ENCODE peak calls at places on chromosomes 4 and X, in ten cellular contexts. One of them, this sample, is unnamed.

GRCh38 chrX:12139934-12140611 is 1.8 kb downstream of the FRMPD4 start:
- DNase-seq in fibroblast of mammary gland: no peak
- DNase-seq in fibroblast of lung: no peak
- DNase-seq in ascending aorta: no peak
- DNase-seq in mesendoderm: no peak
- DNase-seq in endodermal cell: no peak
- DNase-seq in DND-41: no peak
- DNase-seq in GM12865: no peak
- DNase-seq in NB4: no peak
- DNase-seq in psoas muscle: no peak
- DNase-seq in this sample: no peak

GRCh38 chr4:7422098-7422897 is 12.4 kb downstream of the PSAPL1 start:
- DNase-seq in endodermal cell: no peak
- DNase-seq in NB4: no peak
- DNase-seq in psoas muscle: peak
- DNase-seq in ascending aorta: peak
- DNase-seq in mesendoderm: no peak
- DNase-seq in GM12865: no peak
- DNase-seq in fibroblast of mammary gland: no peak
- DNase-seq in DND-41: no peak
- DNase-seq in fibroblast of lung: no peak
- DNase-seq in this sample: no peak

GRCh38 chrX:73577368-73577767 is 14.4 kb downstream of the CHIC1 start:
- DNase-seq in GM12865: no peak
- DNase-seq in fibroblast of lung: peak
- DNase-seq in fibroblast of mammary gland: peak
- DNase-seq in endodermal cell: no peak
- DNase-seq in NB4: no peak
- DNase-seq in psoas muscle: no peak
- DNase-seq in mesendoderm: peak
- DNase-seq in DND-41: no peak
- DNase-seq in ascending aorta: no peak
- DNase-seq in this sample: no peak

GRCh38 chrX:10841579-10841978 is 221.2 kb upstream of the MID1 start:
- DNase-seq in DND-41: no peak
- DNase-seq in ascending aorta: no peak
- DNase-seq in psoas muscle: no peak
- DNase-seq in GM12865: no peak
- DNase-seq in mesendoderm: no peak
- DNase-seq in fibroblast of lung: no peak
- DNase-seq in endodermal cell: no peak
- DNase-seq in NB4: no peak
- DNase-seq in fibroblast of mammary gland: peak
- DNase-seq in this sample: no peak

GRCh38 chr4:184815046-184815877 is 10.5 kb downstream of the ACSL1 start:
- DNase-seq in ascending aorta: no peak
- DNase-seq in fibroblast of lung: peak
- DNase-seq in mesendoderm: peak
- DNase-seq in GM12865: peak
- DNase-seq in DND-41: no peak
- DNase-seq in endodermal cell: peak
- DNase-seq in psoas muscle: peak
- DNase-seq in NB4: peak
- DNase-seq in fibroblast of mammary gland: peak
- DNase-seq in this sample: no peak

GRCh38 chr4:69070590-69070989 is 25.7 kb upstream of the UGT2B7 start:
- DNase-seq in fibroblast of lung: no peak
- DNase-seq in endodermal cell: no peak
- DNase-seq in ascending aorta: no peak
- DNase-seq in psoas muscle: no peak
- DNase-seq in DND-41: no peak
- DNase-seq in fibroblast of mammary gland: no peak
- DNase-seq in NB4: no peak
- DNase-seq in GM12865: no peak
- DNase-seq in mesendoderm: no peak
- DNase-seq in this sample: no peak

GRCh38 chr4:110306363-110306762 is 107.9 kb upstream of the ELOVL6 start:
- DNase-seq in NB4: no peak
- DNase-seq in fibroblast of mammary gland: peak
- DNase-seq in endodermal cell: no peak
- DNase-seq in ascending aorta: no peak
- DNase-seq in GM12865: no peak
- DNase-seq in psoas muscle: no peak
- DNase-seq in fibroblast of lung: peak
- DNase-seq in mesendoderm: no peak
- DNase-seq in DND-41: no peak
- DNase-seq in this sample: no peak

GRCh38 chr4:83276299-83277040 is 8.1 kb downstream of the COQ2 start:
- DNase-seq in ascending aorta: no peak
- DNase-seq in NB4: no peak
- DNase-seq in fibroblast of lung: no peak
- DNase-seq in fibroblast of mammary gland: peak
- DNase-seq in mesendoderm: no peak
- DNase-seq in endodermal cell: no peak
- DNase-seq in GM12865: peak
- DNase-seq in DND-41: no peak
- DNase-seq in psoas muscle: no peak
- DNase-seq in this sample: no peak

GRCh38 chrX:43861750-43862149 is 20.5 kb downstream of the MAOB start:
- DNase-seq in ascending aorta: no peak
- DNase-seq in fibroblast of mammary gland: no peak
- DNase-seq in endodermal cell: no peak
- DNase-seq in mesendoderm: no peak
- DNase-seq in NB4: no peak
- DNase-seq in psoas muscle: no peak
- DNase-seq in DND-41: no peak
- DNase-seq in fibroblast of lung: peak
- DNase-seq in GM12865: no peak
- DNase-seq in this sample: no peak

GRCh38 chrX:13266641-13267420 is 53.0 kb downstream of the ATXN3L start:
- DNase-seq in GM12865: peak
- DNase-seq in DND-41: no peak
- DNase-seq in NB4: no peak
- DNase-seq in ascending aorta: no peak
- DNase-seq in mesendoderm: peak
- DNase-seq in psoas muscle: no peak
- DNase-seq in endodermal cell: no peak
- DNase-seq in fibroblast of lung: peak
- DNase-seq in fibroblast of mammary gland: peak
- DNase-seq in this sample: no peak

GRCh38 chrX:16671005-16671404 is 21.0 kb downstream of the S100G start:
- DNase-seq in fibroblast of mammary gland: peak
- DNase-seq in GM12865: peak
- DNase-seq in mesendoderm: peak
- DNase-seq in NB4: peak
- DNase-seq in fibroblast of lung: peak
- DNase-seq in ascending aorta: no peak
- DNase-seq in endodermal cell: peak
- DNase-seq in DND-41: no peak
- DNase-seq in psoas muscle: no peak
- DNase-seq in this sample: peak

GRCh38 chrX:91434351-91435168 is at the start of gene PABPC5:
- DNase-seq in ascending aorta: peak
- DNase-seq in NB4: no peak
- DNase-seq in fibroblast of mammary gland: peak
- DNase-seq in endodermal cell: peak
- DNase-seq in fibroblast of lung: peak
- DNase-seq in psoas muscle: peak
- DNase-seq in GM12865: no peak
- DNase-seq in DND-41: no peak
- DNase-seq in mesendoderm: peak
- DNase-seq in this sample: no peak

GRCh38 chrX:17527135-17527701 is 152.2 kb downstream of the NHS start:
- DNase-seq in GM12865: no peak
- DNase-seq in psoas muscle: no peak
- DNase-seq in fibroblast of lung: peak
- DNase-seq in mesendoderm: no peak
- DNase-seq in endodermal cell: no peak
- DNase-seq in NB4: peak
- DNase-seq in ascending aorta: peak
- DNase-seq in DND-41: no peak
- DNase-seq in fibroblast of mammary gland: no peak
- DNase-seq in this sample: no peak

GRCh38 chr4:53497446-53498069 is 93.7 kb downstream of the LNX1 start:
- DNase-seq in mesendoderm: no peak
- DNase-seq in psoas muscle: peak
- DNase-seq in GM12865: no peak
- DNase-seq in fibroblast of mammary gland: peak
- DNase-seq in endodermal cell: no peak
- DNase-seq in ascending aorta: no peak
- DNase-seq in DND-41: no peak
- DNase-seq in fibroblast of lung: peak
- DNase-seq in NB4: peak
- DNase-seq in this sample: no peak

GRCh38 chrX:106035064-106035463 is 3.5 kb downstream of the SERPINA7 start:
- DNase-seq in DND-41: no peak
- DNase-seq in NB4: peak
- DNase-seq in fibroblast of lung: no peak
- DNase-seq in ascending aorta: no peak
- DNase-seq in endodermal cell: no peak
- DNase-seq in GM12865: no peak
- DNase-seq in fibroblast of mammary gland: no peak
- DNase-seq in mesendoderm: peak
- DNase-seq in psoas muscle: no peak
- DNase-seq in this sample: no peak

GRCh38 chr4:165209796-165210195 is 2.4 kb downstream of the KLHL2 start:
- DNase-seq in psoas muscle: no peak
- DNase-seq in DND-41: no peak
- DNase-seq in GM12865: no peak
- DNase-seq in fibroblast of lung: no peak
- DNase-seq in fibroblast of mammary gland: no peak
- DNase-seq in mesendoderm: no peak
- DNase-seq in ascending aorta: no peak
- DNase-seq in NB4: no peak
- DNase-seq in endodermal cell: no peak
- DNase-seq in this sample: no peak
- H3K4me3 ChIP-seq in psoas muscle: no peak
- H3K4me3 ChIP-seq in DND-41: no peak
- H3K4me3 ChIP-seq in GM12865: no peak
- H3K4me3 ChIP-seq in fibroblast of lung: no peak
- H3K4me3 ChIP-seq in fibroblast of mammary gland: no peak
- H3K4me3 ChIP-seq in mesendoderm: no peak
- H3K4me3 ChIP-seq in ascending aorta: no peak
- H3K4me3 ChIP-seq in NB4: no peak
- H3K4me3 ChIP-seq in endodermal cell: peak
- H3K4me3 ChIP-seq in this sample: no peak

DNA sequence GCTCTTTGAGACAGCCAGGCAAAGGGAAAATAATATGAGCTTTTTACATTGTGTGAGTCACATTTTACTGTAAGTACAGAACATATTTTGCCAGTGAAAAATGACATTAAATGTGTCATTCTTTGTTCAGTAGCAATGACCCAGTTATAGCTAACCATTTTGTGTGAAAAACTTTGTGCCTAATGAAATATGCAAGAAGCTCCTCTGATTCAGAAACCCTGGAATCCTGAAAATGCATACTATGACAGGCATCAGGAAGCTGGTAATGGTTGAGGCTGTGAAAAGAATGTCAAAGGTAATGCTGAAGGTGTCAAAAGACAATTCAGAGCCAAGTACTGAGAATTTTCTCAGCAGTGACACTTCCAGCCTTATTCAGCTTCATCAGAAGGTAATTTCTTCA is 549.5 kb upstream of the SMIM31 start:
- DNase-seq in fibroblast of lung: peak
- DNase-seq in NB4: no peak
- DNase-seq in mesendoderm: peak
- DNase-seq in DND-41: no peak
- DNase-seq in ascending aorta: no peak
- DNase-seq in fibroblast of mammary gland: peak
- DNase-seq in endodermal cell: peak
- DNase-seq in psoas muscle: no peak
- DNase-seq in GM12865: no peak
- DNase-seq in this sample: no peak
- H3K4me3 ChIP-seq in fibroblast of lung: no peak
- H3K4me3 ChIP-seq in NB4: no peak
- H3K4me3 ChIP-seq in mesendoderm: no peak
- H3K4me3 ChIP-seq in DND-41: no peak
- H3K4me3 ChIP-seq in ascending aorta: no peak
- H3K4me3 ChIP-seq in fibroblast of mammary gland: no peak
- H3K4me3 ChIP-seq in endodermal cell: no peak
- H3K4me3 ChIP-seq in psoas muscle: no peak
- H3K4me3 ChIP-seq in GM12865: no peak
- H3K4me3 ChIP-seq in this sample: no peak

DNA sequence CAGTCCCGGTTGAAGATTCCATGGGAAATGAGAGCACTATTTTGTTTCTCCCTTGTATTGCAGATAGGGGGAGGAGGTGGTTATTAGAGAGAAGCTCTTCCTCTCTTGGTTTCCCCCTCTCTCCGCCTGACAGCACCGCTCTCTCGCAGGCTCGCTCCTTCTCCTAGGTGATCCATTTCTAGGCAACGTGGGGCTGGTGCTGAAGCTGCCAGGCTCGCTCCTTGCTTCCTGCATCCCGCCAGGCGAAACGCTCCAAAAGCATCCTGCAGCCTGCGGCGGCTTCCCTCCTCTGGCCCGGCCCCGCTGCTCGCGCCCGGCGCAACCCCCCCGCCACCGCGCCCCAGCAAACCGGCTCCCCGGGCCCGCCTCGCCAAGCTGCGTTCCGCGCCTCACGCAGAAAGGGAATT is at the start of gene GRID2:
- DNase-seq in GM12865: no peak
- DNase-seq in mesendoderm: peak
- DNase-seq in fibroblast of lung: peak
- DNase-seq in fibroblast of mammary gland: no peak
- DNase-seq in psoas muscle: no peak
- DNase-seq in NB4: no peak
- DNase-seq in ascending aorta: no peak
- DNase-seq in DND-41: no peak
- DNase-seq in endodermal cell: peak
- DNase-seq in this sample: no peak
- H3K4me3 ChIP-seq in GM12865: no peak
- H3K4me3 ChIP-seq in mesendoderm: peak
- H3K4me3 ChIP-seq in fibroblast of lung: peak
- H3K4me3 ChIP-seq in fibroblast of mammary gland: no peak
- H3K4me3 ChIP-seq in psoas muscle: peak
- H3K4me3 ChIP-seq in NB4: no peak
- H3K4me3 ChIP-seq in ascending aorta: peak
- H3K4me3 ChIP-seq in DND-41: no peak
- H3K4me3 ChIP-seq in endodermal cell: peak
- H3K4me3 ChIP-seq in this sample: no peak

GRCh38 chrX:78923198-78924015 is 21.8 kb upstream of the P2RY10 start:
- DNase-seq in psoas muscle: no peak
- DNase-seq in fibroblast of lung: no peak
- DNase-seq in DND-41: no peak
- DNase-seq in ascending aorta: no peak
- DNase-seq in NB4: no peak
- DNase-seq in fibroblast of mammary gland: peak
- DNase-seq in GM12865: peak
- DNase-seq in mesendoderm: no peak
- DNase-seq in endodermal cell: no peak
- DNase-seq in this sample: no peak

DNA sequence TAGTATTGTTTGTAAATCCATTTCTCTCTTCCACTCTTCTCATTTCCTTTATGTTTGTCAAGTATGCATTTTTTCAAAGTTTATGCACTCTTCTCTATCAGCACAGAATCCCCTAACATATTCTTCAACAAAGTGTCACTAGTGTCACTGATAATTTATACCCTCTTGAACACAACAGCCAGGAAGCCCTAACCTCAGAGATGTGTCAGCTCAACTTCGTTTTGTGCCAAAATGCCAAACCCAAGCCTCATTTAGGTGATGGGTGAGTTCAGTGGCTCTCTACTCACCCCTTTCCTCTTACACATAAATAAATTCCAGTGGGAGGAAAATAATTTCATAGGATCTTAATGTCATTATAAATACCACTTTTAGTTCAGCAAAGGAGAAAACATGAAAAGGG is 22.4 kb upstream of the P2RY10 start:
- DNase-seq in endodermal cell: no peak
- DNase-seq in fibroblast of mammary gland: peak
- DNase-seq in DND-41: no peak
- DNase-seq in ascending aorta: no peak
- DNase-seq in NB4: no peak
- DNase-seq in fibroblast of lung: no peak
- DNase-seq in psoas muscle: no peak
- DNase-seq in mesendoderm: no peak
- DNase-seq in GM12865: peak
- DNase-seq in this sample: no peak
- H3K4me3 ChIP-seq in endodermal cell: no peak
- H3K4me3 ChIP-seq in fibroblast of mammary gland: no peak
- H3K4me3 ChIP-seq in DND-41: no peak
- H3K4me3 ChIP-seq in ascending aorta: no peak
- H3K4me3 ChIP-seq in NB4: no peak
- H3K4me3 ChIP-seq in fibroblast of lung: no peak
- H3K4me3 ChIP-seq in psoas muscle: no peak
- H3K4me3 ChIP-seq in mesendoderm: no peak
- H3K4me3 ChIP-seq in GM12865: peak
- H3K4me3 ChIP-seq in this sample: no peak